ENCODE peak calls at places on chromosome 6, in seven cellular contexts. E, I, B, L, M, R and C are unnamed samples.

GRCh38 chr6:129186988-129187387 is 304.1 kb downstream of the LAMA2 start:
- DNase-seq in B (no peak), R (no peak), E (no peak), L (no peak), M (no peak), I (peak; percentile 55), C (no peak)

GRCh38 chr6:147833607-147834006 is 325.1 kb downstream of the SAMD5 start:
- DNase-seq in R (no peak), B (no peak), I (no peak), E (no peak), L (no peak), M (no peak), C (no peak)

GRCh38 chr6:78947962-78948361 is 80.6 kb downstream of the IRAK1BP1 start:
- DNase-seq in R (no peak), B (no peak), E (no peak), M (no peak), I (no peak), L (no peak), C (no peak)

GRCh38 chr6:98944598-98945011 is 3.1 kb downstream of the FBXL4 start:
- DNase-seq in E (no peak), R (no peak), I (no peak), L (peak; percentile 31), M (no peak), B (no peak), C (no peak)

GRCh38 chr6:38271081-38271480 is 368.6 kb downstream of the BTBD9 start:
- DNase-seq in L (no peak), B (no peak), I (no peak), R (no peak), M (no peak), E (no peak), C (no peak)

GRCh38 chr6:27426045-27426620 is 37.6 kb downstream of the ZNF391 start:
- DNase-seq in L (no peak), E (no peak), R (no peak), M (no peak), B (no peak), I (no peak), C (no peak)

GRCh38 chr6:16229710-16230109 is 8.7 kb upstream of the GMPR start:
- DNase-seq in R (peak; percentile 55), I (no peak), E (no peak), L (no peak), M (no peak), B (no peak), C (no peak)

GRCh38 chr6:99138445-99138844 is 190.7 kb upstream of the FBXL4 start:
- DNase-seq in L (no peak), R (no peak), M (no peak), B (no peak), I (no peak), E (no peak), C (no peak)

GRCh38 chr6:146803601-146804000 is 204.8 kb downstream of the ADGB start:
- DNase-seq in R (peak; percentile 13), L (no peak), E (no peak), M (no peak), B (peak; percentile 60), I (no peak), C (no peak)

GRCh38 chr6:12545141-12545540 is 171.4 kb upstream of the PHACTR1 start:
- DNase-seq in B (no peak), E (no peak), R (no peak), M (no peak), L (no peak), I (no peak), C (no peak)
- H3K27ac ChIP-seq in B (no peak overlapping the region), E (no peak overlapping the region), R (no peak overlapping the region), M (no peak overlapping the region), L (peak overlapping the region; percentile 17), I (no peak overlapping the region), C (no peak overlapping the region)

GRCh38 chr6:159100789-159101182 is 56.0 kb upstream of the TAGAP start:
- DNase-seq in I (no peak), E (no peak), M (no peak), B (no peak), L (no peak), R (no peak), C (no peak)
- H3K27ac ChIP-seq in I (no peak overlapping the region), E (no peak overlapping the region), M (no peak overlapping the region), B (no peak overlapping the region), L (no peak overlapping the region), R (no peak overlapping the region), C (no peak overlapping the region)

DNA sequence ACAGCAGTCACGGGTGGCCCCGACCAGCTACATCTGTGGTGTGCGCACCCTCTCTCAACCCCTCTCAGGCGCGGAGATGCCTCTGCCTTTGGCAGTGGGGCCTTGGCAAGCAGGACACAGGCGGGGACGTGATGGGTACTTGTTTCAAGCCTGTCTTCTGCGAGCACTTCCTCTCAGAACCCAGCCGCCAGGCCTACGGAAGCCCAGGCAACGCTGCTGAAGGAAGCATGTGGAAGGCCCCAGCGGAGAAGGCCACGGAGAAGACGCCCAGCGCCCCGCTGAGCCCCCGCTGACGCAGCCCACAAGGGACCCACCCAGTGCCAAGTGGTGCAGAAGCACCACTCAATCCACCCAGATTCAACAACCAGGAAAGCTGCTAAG is 13.0 kb downstream of the SERPINB6 start:
- DNase-seq in B (no peak), M (no peak), I (no peak), R (peak; percentile 59), E (no peak), L (no peak), C (no peak)
- H3K27ac ChIP-seq in B (no peak overlapping the region), M (no peak overlapping the region), I (no peak overlapping the region), R (peak overlapping the region; percentile 36), E (no peak overlapping the region), L (no peak overlapping the region), C (no peak overlapping the region)

DNA sequence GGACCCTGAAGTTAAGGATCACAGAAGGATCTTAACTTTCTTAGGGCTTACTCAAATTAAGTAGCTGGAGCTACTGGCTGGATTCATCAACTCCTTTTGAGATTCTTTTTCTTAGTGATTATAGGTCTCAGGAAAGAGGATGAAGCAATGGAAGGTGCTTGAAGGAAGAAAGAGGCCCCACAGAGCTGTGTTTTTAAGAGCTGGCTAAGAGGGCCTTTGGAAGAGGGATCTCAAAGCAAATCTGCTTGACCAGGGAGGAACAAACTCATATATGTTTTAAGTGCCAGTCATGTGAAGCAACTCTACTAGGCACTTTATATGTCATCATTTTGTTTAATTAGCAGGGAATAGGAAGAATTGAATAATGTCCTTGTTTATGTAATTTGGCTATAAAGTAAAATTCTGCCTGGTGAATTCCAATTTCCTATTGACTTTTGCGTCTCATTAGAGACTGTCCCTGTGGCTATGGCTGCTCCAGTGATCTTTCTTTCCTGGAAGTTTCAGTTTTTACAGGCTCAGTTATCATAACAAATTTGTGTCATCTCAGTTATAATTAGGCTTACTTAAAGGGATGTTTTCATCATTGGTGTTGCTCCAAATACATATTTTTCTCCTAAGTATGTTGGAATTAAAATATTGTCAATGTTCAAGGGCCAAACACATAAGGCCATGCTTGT is 222.8 kb upstream of the CITED2 start:
- DNase-seq in I (no peak), E (no peak), M (no peak), L (no peak), R (no peak), B (no peak), C (no peak)
- H3K27ac ChIP-seq in I (peak overlapping the region; percentile 82), E (no peak overlapping the region), M (peak overlapping the region; percentile 76), L (peak overlapping the region; percentile 91), R (no peak overlapping the region), B (peak overlapping the region; percentile 2), C (peak overlapping the region; percentile 79)

GRCh38 chr6:113634352-113635163 is 222.6 kb upstream of the MARCKS start:
- DNase-seq in M (no peak), I (no peak), E (no peak), B (no peak), L (no peak), R (no peak), C (no peak)
- H3K27ac ChIP-seq in M (no peak overlapping the region), I (no peak overlapping the region), E (no peak overlapping the region), B (no peak overlapping the region), L (peak overlapping the region; percentile 65), R (no peak overlapping the region), C (no peak overlapping the region)

GRCh38 chr6:5850848-5851255 is 155.9 kb downstream of the NRN1 start:
- DNase-seq in E (peak; percentile 97), M (no peak), B (no peak), L (no peak), R (no peak), I (peak; percentile 3), C (no peak)

GRCh38 chr6:5851261-5851757 is 155.4 kb downstream of the NRN1 start:
- DNase-seq in R (peak; percentile 48), L (peak; percentile 83), B (peak; percentile 76), E (peak; percentile 91), M (peak; percentile 80), I (peak; percentile 39), C (no peak)

GRCh38 chr6:5843078-5843477 is 163.6 kb downstream of the NRN1 start:
- DNase-seq in B (no peak), R (no peak), M (no peak), E (no peak), I (no peak), L (no peak), C (no peak)

GRCh38 chr6:5846889-5847288 is 159.8 kb downstream of the NRN1 start:
- DNase-seq in I (no peak), E (no peak), L (no peak), M (no peak), B (no peak), R (no peak), C (no peak)

DNA sequence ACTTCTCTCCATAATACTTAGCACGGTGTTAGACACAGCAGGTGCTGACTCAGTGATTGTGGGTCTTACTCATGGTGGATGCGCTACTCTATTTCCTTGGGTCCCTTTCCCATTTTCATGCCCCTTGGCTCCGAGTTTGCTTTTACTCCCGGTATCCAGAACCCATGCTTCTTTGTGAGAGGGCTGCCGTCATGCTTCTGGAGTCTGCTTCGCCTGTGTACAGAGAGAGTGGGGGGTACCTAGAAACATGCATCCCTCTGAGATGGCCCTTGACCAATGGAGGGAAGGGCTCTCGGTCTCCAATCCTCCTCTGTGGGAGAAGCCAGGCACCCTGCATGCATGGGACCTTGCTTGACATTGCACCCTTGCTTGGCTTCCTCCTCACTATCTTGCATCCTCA is 160.4 kb downstream of the NRN1 start:
- DNase-seq in I (no peak), M (no peak), E (no peak), B (no peak), L (no peak), R (no peak), C (no peak)
- H3K27ac ChIP-seq in I (no peak overlapping the region), M (no peak overlapping the region), E (no peak overlapping the region), B (no peak overlapping the region), L (no peak overlapping the region), R (no peak overlapping the region), C (no peak overlapping the region)